ENCODE peak calls at places on chromosomes 16 and 17, in four cellular contexts. One of them, this sample, is unnamed.

GRCh38 chr17:74529243-74529642 is 2.0 kb downstream of the CD300LB start:
- DNase-seq in heart left ventricle: no peak
- DNase-seq in AML-193: no peak
- DNase-seq in AG09309: no peak
- DNase-seq in this sample: no peak

GRCh38 chr16:89349947-89350633 is 132.6 kb downstream of the ZNF778 start:
- DNase-seq in heart left ventricle: no peak
- DNase-seq in AML-193: no peak
- DNase-seq in AG09309: no peak
- DNase-seq in this sample: no peak

GRCh38 chr16:8241408-8241807 is 348.9 kb downstream of the TMEM114 start:
- DNase-seq in heart left ventricle: no peak
- DNase-seq in AML-193: no peak
- DNase-seq in AG09309: no peak
- DNase-seq in this sample: no peak

GRCh38 chr16:68756250-68757051 is 19.4 kb downstream of the CDH1 start:
- DNase-seq in heart left ventricle: no peak
- DNase-seq in AML-193: no peak
- DNase-seq in AG09309: no peak
- DNase-seq in this sample: no peak

GRCh38 chr17:75232786-75233185 is 27.3 kb downstream of the NUP85 start:
- DNase-seq in heart left ventricle: no peak
- DNase-seq in AML-193: no peak
- DNase-seq in AG09309: no peak
- DNase-seq in this sample: no peak

GRCh38 chr16:81836279-81837054 is 57.4 kb downstream of the PLCG2 start:
- DNase-seq in heart left ventricle: no peak
- DNase-seq in AML-193: no peak
- DNase-seq in AG09309: no peak
- DNase-seq in this sample: no peak

GRCh38 chr17:44170499-44171201 is at the start of gene ASB16:
- DNase-seq in heart left ventricle: no peak
- DNase-seq in AML-193: no peak
- DNase-seq in AG09309: no peak
- DNase-seq in this sample: peak; percentile 50

GRCh38 chr16:51641191-51641765 is 490.2 kb upstream of the SALL1 start:
- DNase-seq in heart left ventricle: no peak
- DNase-seq in AML-193: no peak
- DNase-seq in AG09309: no peak
- DNase-seq in this sample: no peak

GRCh38 chr16:65057184-65057583 is 64.7 kb downstream of the CDH11 start:
- DNase-seq in heart left ventricle: no peak
- DNase-seq in AML-193: no peak
- DNase-seq in AG09309: no peak
- DNase-seq in this sample: no peak

GRCh38 chr17:80968602-80969029 is 23.0 kb upstream of the CHMP6 start:
- DNase-seq in heart left ventricle: no peak
- DNase-seq in AML-193: no peak
- DNase-seq in AG09309: no peak
- DNase-seq in this sample: no peak

GRCh38 chr17:36652716-36653115 is 51.3 kb downstream of the MRM1 start:
- DNase-seq in heart left ventricle: no peak
- DNase-seq in AML-193: no peak
- DNase-seq in AG09309: no peak
- DNase-seq in this sample: peak; percentile 27

GRCh38 chr16:86619263-86619935 is 41.0 kb downstream of the FOXL1 start:
- DNase-seq in heart left ventricle: no peak
- DNase-seq in AML-193: no peak
- DNase-seq in AG09309: no peak
- DNase-seq in this sample: peak; percentile 42

GRCh38 chr17:18280239-18280638 is 19.8 kb downstream of the MIEF2 start:
- DNase-seq in heart left ventricle: no peak
- DNase-seq in AML-193: no peak
- DNase-seq in AG09309: no peak
- DNase-seq in this sample: no peak

GRCh38 chr16:49587051-49587450 is 213.4 kb downstream of the C16orf78 start:
- DNase-seq in heart left ventricle: no peak
- DNase-seq in AML-193: no peak
- DNase-seq in AG09309: no peak
- DNase-seq in this sample: no peak

GRCh38 chr17:82753516-82753915 is 1.7 kb downstream of the TBCD start:
- DNase-seq in heart left ventricle: no peak
- DNase-seq in AML-193: no peak
- DNase-seq in AG09309: no peak
- DNase-seq in this sample: peak; percentile 44

GRCh38 chr17:75535119-75535537 is 9.6 kb downstream of the LLGL2 start:
- DNase-seq in heart left ventricle: no peak
- DNase-seq in AML-193: no peak
- DNase-seq in AG09309: no peak
- DNase-seq in this sample: peak; percentile 65

GRCh38 chr17:8176998-8177731 is 985 bp upstream of the TMEM107 start:
- DNase-seq in heart left ventricle: peak; percentile 33
- DNase-seq in AML-193: no peak
- DNase-seq in AG09309: no peak
- DNase-seq in this sample: peak; percentile 61

GRCh38 chr16:55282441-55282840 is 41.6 kb upstream of the IRX6 start:
- DNase-seq in heart left ventricle: no peak
- DNase-seq in AML-193: no peak
- DNase-seq in AG09309: peak; percentile 41
- DNase-seq in this sample: no peak

This sample was measured in ELF-1.